ENCODE peak calls at places on chromosomes 7 and 10, in five cellular contexts. One of them, this sample, is unnamed.

GRCh38 chr7:47100815-47101435 is 481.0 kb downstream of the TNS3 start:
- DNase-seq in A172: peak
- DNase-seq in GM23248: peak
- DNase-seq in stimulated activated CD4-positive, alpha-beta T cell treated with anti-CD3 and anti-CD28 coated beads, TNF-alpha, amount 100 ng/mL, for 4 hours: no peak
- DNase-seq in GM04504: no peak
- DNase-seq in this sample: peak

GRCh38 chr10:133264455-133264854 is 12.2 kb downstream of the ADAM8 start:
- DNase-seq in A172: peak
- DNase-seq in GM23248: no peak
- DNase-seq in stimulated activated CD4-positive, alpha-beta T cell treated with anti-CD3 and anti-CD28 coated beads, TNF-alpha, amount 100 ng/mL, for 4 hours: no peak
- DNase-seq in GM04504: no peak
- DNase-seq in this sample: no peak

GRCh38 chr10:73889014-73889413 is 14.7 kb upstream of the CAMK2G start:
- DNase-seq in A172: peak
- DNase-seq in GM23248: peak
- DNase-seq in stimulated activated CD4-positive, alpha-beta T cell treated with anti-CD3 and anti-CD28 coated beads, TNF-alpha, amount 100 ng/mL, for 4 hours: no peak
- DNase-seq in GM04504: no peak
- DNase-seq in this sample: peak

GRCh38 chr7:157355784-157356511 is 19.1 kb downstream of the DNAJB6 start:
- DNase-seq in A172: peak
- DNase-seq in GM23248: peak
- DNase-seq in stimulated activated CD4-positive, alpha-beta T cell treated with anti-CD3 and anti-CD28 coated beads, TNF-alpha, amount 100 ng/mL, for 4 hours: no peak
- DNase-seq in GM04504: no peak
- DNase-seq in this sample: peak

GRCh38 chr10:71963756-71964668 is at the start of gene CHST3:
- DNase-seq in A172: peak
- DNase-seq in GM23248: peak
- DNase-seq in stimulated activated CD4-positive, alpha-beta T cell treated with anti-CD3 and anti-CD28 coated beads, TNF-alpha, amount 100 ng/mL, for 4 hours: no peak
- DNase-seq in GM04504: peak
- DNase-seq in this sample: peak

GRCh38 chr10:123227706-123228105 is 73.5 kb downstream of the BUB3 start:
- DNase-seq in A172: no peak
- DNase-seq in GM23248: no peak
- DNase-seq in stimulated activated CD4-positive, alpha-beta T cell treated with anti-CD3 and anti-CD28 coated beads, TNF-alpha, amount 100 ng/mL, for 4 hours: no peak
- DNase-seq in GM04504: no peak
- DNase-seq in this sample: no peak

GRCh38 chr10:86652361-86653202 is 1.8 kb upstream of the OPN4 start:
- DNase-seq in A172: peak
- DNase-seq in GM23248: no peak
- DNase-seq in stimulated activated CD4-positive, alpha-beta T cell treated with anti-CD3 and anti-CD28 coated beads, TNF-alpha, amount 100 ng/mL, for 4 hours: no peak
- DNase-seq in GM04504: no peak
- DNase-seq in this sample: no peak

GRCh38 chr10:986881-987634 is 1.2 kb upstream of the GTPBP4 start:
- DNase-seq in A172: peak
- DNase-seq in GM23248: peak
- DNase-seq in stimulated activated CD4-positive, alpha-beta T cell treated with anti-CD3 and anti-CD28 coated beads, TNF-alpha, amount 100 ng/mL, for 4 hours: no peak
- DNase-seq in GM04504: peak
- DNase-seq in this sample: peak

GRCh38 chr10:126135939-126136595 is 239.7 kb downstream of the FANK1 start:
- DNase-seq in A172: no peak
- DNase-seq in GM23248: no peak
- DNase-seq in stimulated activated CD4-positive, alpha-beta T cell treated with anti-CD3 and anti-CD28 coated beads, TNF-alpha, amount 100 ng/mL, for 4 hours: no peak
- DNase-seq in GM04504: no peak
- DNase-seq in this sample: no peak